ENCODE peak calls at places on chromosomes 16 and 17, in four cellular contexts. H, K, X and W are unnamed samples.

GRCh38 chr16:61831351-61831933 is 204.8 kb downstream of the CDH8 start:
- DNase-seq in H (no peak), X (no peak), K (no peak), W (no peak)

GRCh38 chr16:89581045-89581695 is 5.6 kb downstream of the CPNE7 start:
- DNase-seq in X (no peak), K (no peak), H (no peak), W (no peak)

GRCh38 chr17:63387941-63388340 is 58.2 kb downstream of the CYB561 start:
- DNase-seq in K (no peak), X (no peak), H (no peak), W (no peak)

GRCh38 chr17:78580277-78580804 is 3.1 kb upstream of the DNAH17 start:
- DNase-seq in K (no peak), X (no peak), H (no peak), W (no peak)

GRCh38 chr17:42101513-42102292 is 3.4 kb upstream of the ZNF385C start:
- DNase-seq in K (peak), X (peak), H (peak), W (peak)

GRCh38 chr17:79814966-79815835 is 18.3 kb upstream of the CBX8 start:
- DNase-seq in X (no peak), H (no peak), K (no peak), W (no peak)

GRCh38 chr17:32141690-32142037 is 638 bp upstream of the RHOT1 start:
- DNase-seq in K (no peak), X (no peak), H (no peak), W (no peak)

GRCh38 chr16:6827272-6827671 is 505.4 kb upstream of the RBFOX1 start:
- DNase-seq in X (no peak), H (no peak), K (no peak), W (no peak)

GRCh38 chr16:73483934-73484712 is 436.2 kb upstream of the ZFHX3 start:
- DNase-seq in X (no peak), K (no peak), H (no peak), W (no peak)

GRCh38 chr17:43351686-43352085 is 47.1 kb upstream of the ARL4D start:
- DNase-seq in X (no peak), H (no peak), K (no peak), W (no peak)

GRCh38 chr17:43443381-43443780 is 40.4 kb upstream of the DHX8 start:
- DNase-seq in X (no peak), H (no peak), K (no peak), W (no peak)

GRCh38 chr16:9526791-9527190 is 435.3 kb downstream of the HAPSTR1 start:
- DNase-seq in K (no peak), X (no peak), H (no peak), W (no peak)

GRCh38 chr17:49946208-49946607 is 22.8 kb upstream of the DLX4 start:
- DNase-seq in X (no peak), K (no peak), H (no peak), W (no peak)

GRCh38 chr17:6525731-6526130 is 30.6 kb downstream of the PITPNM3 start:
- DNase-seq in K (no peak), X (no peak), H (no peak), W (no peak)

GRCh38 chr16:66728117-66728787 is 23.2 kb downstream of the DYNC1LI2 start:
- DNase-seq in H (no peak), X (no peak), K (no peak), W (no peak)

GRCh38 chr16:1154291-1154886 is 1.5 kb downstream of the CACNA1H start:
- DNase-seq in K (no peak), X (no peak), H (no peak), W (peak)

GRCh38 chr17:45345554-45346254 is 28.9 kb upstream of the MAP3K14 start:
- DNase-seq in X (no peak), K (no peak), H (no peak), W (peak)

GRCh38 chr17:34502426-34502825 is 77.0 kb upstream of the TMEM132E start:
- DNase-seq in K (no peak), H (peak), X (no peak), W (no peak)

GRCh38 chr17:63665527-63666214 is 34.3 kb downstream of the LIMD2 start:
- DNase-seq in X (no peak), K (no peak), H (no peak), W (no peak)

GRCh38 chr17:13346996-13347762 is 254.6 kb downstream of the HS3ST3A1 start:
- DNase-seq in K (no peak), X (no peak), H (no peak), W (no peak)

GRCh38 chr16:65200857-65201256 is 79.0 kb upstream of the CDH11 start:
- DNase-seq in X (no peak), K (no peak), H (no peak), W (no peak)

GRCh38 chr17:75808549-75808904 is 23.9 kb downstream of the UNK start:
- DNase-seq in K (no peak), H (no peak), X (no peak), W (no peak)

GRCh38 chr17:13638855-13639458 is 37.2 kb upstream of the HS3ST3A1 start:
- DNase-seq in K (no peak), H (no peak), X (no peak), W (no peak)

GRCh38 chr17:10631048-10631700 is 25.9 kb downstream of the MYH3 start:
- DNase-seq in K (no peak), H (no peak), X (peak), W (no peak)

GRCh38 chr16:30565984-30566383 is 5.5 kb downstream of the ZNF688 start:
- DNase-seq in H (no peak), K (no peak), X (no peak), W (no peak)

GRCh38 chr17:76351526-76352071 is 2.1 kb downstream of the PRPSAP1 start:
- DNase-seq in K (no peak), X (no peak), H (no peak), W (no peak)

GRCh38 chr17:32772453-32773025 is 104.4 kb downstream of the MYO1D start:
- DNase-seq in X (no peak), K (no peak), H (no peak), W (no peak)

GRCh38 chr16:1026057-1026783 is 44.6 kb downstream of the SOX8 start:
- DNase-seq in H (no peak), K (no peak), X (no peak), W (no peak)

GRCh38 chr17:50593321-50593720 is 32.8 kb downstream of the CACNA1G start:
- DNase-seq in K (no peak), H (peak), X (no peak), W (no peak)

GRCh38 chr16:54331241-54332002 is 44.8 kb upstream of the IRX3 start:
- DNase-seq in X (no peak), H (no peak), K (no peak), W (no peak)

GRCh38 chr16:3536271-3536671 is 35.5 kb downstream of the CLUAP1 start:
- DNase-seq in H (no peak), X (no peak), K (no peak), W (no peak)

GRCh38 chr17:81020767-81021497 is 14.0 kb upstream of the BAIAP2 start:
- DNase-seq in K (no peak), X (no peak), H (peak), W (peak)

GRCh38 chr16:71350821-71351557 is 7.5 kb upstream of the CALB2 start:
- DNase-seq in K (no peak), X (no peak), H (no peak), W (no peak)

GRCh38 chr16:75116081-75116910 is at the start of gene LDHD:
- DNase-seq in H (peak), X (no peak), K (no peak), W (peak)

GRCh38 chr16:5002699-5003143 is 31.0 kb downstream of the NAGPA start:
- DNase-seq in H (no peak), X (no peak), K (no peak), W (no peak)